ENCODE peak calls at places on chromosomes 16 and 17, in seven cellular contexts. N is K562, A is HCT116, K is A549, F is SK-N-SH, B is GM12878, H is H1. G is an unnamed sample.
A peak's percentile ranks its signal among the peaks of the same experiment; 100 is the strongest.

GRCh38 chr16:85651822-85652430 is 36.8 kb downstream of the GINS2 start:
- DNase-seq in N (peak; percentile 47), A (no peak), K (no peak), F (no peak), B (no peak), H (no peak), G (no peak)

GRCh38 chr16:23509763-23510153 is 536 bp downstream of the GGA2 start:
- DNase-seq in N (peak; percentile 65), A (no peak), K (no peak), F (no peak), B (no peak), H (no peak), G (no peak)

GRCh38 chr16:14682121-14682520 is 12.0 kb downstream of the PLA2G10 start:
- DNase-seq in N (no peak), A (no peak), K (no peak), F (no peak), B (no peak), H (no peak), G (no peak)

GRCh38 chr16:69171325-69172095 is 15.5 kb upstream of the SNTB2 start:
- DNase-seq in N (no peak), A (no peak), K (no peak), F (no peak), B (no peak), H (no peak), G (no peak)

GRCh38 chr16:65000654-65001053 is 121.2 kb downstream of the CDH11 start:
- DNase-seq in N (no peak), A (no peak), K (no peak), F (no peak), B (no peak), H (no peak), G (no peak)

GRCh38 chr17:62206550-62206949 is 141.5 kb upstream of the MED13 start:
- DNase-seq in N (no peak), A (no peak), K (no peak), F (peak; percentile 35), B (no peak), H (no peak), G (no peak)

GRCh38 chr16:53678756-53679334 is 24.8 kb downstream of the RPGRIP1L start:
- DNase-seq in N (no peak), A (no peak), K (no peak), F (no peak), B (no peak), H (no peak), G (no peak)

GRCh38 chr17:19757536-19758180 is 9.6 kb upstream of the ALDH3A1 start:
- DNase-seq in N (no peak), A (no peak), K (no peak), F (no peak), B (no peak), H (no peak), G (no peak)

GRCh38 chr17:41190328-41190727 is 641 bp downstream of the KRTAP9-1 start:
- DNase-seq in N (no peak), A (no peak), K (no peak), F (no peak), B (no peak), H (no peak), G (no peak)

GRCh38 chr16:81408409-81408950 is 36.1 kb upstream of the CMIP start:
- DNase-seq in N (no peak), A (no peak), K (no peak), F (no peak), B (no peak), H (no peak), G (no peak)

GRCh38 chr16:78925071-78925714 is 675.3 kb downstream of the MAF start:
- DNase-seq in N (peak; percentile 60), A (peak; percentile 31), K (peak; percentile 16), F (peak; percentile 30), B (no peak), H (peak; percentile 19), G (peak; percentile 24)
- TF ChIP-seq MAX in N (no peak), A (peak; percentile 25), K (no peak), F (no peak), B (no peak), H (no peak), G (no peak)

GRCh38 chr17:35429702-35430101 is 2.6 kb downstream of the SLFN12 start:
- DNase-seq in N (no peak), A (no peak), K (no peak), F (no peak), B (no peak), H (no peak), G (no peak)
- TF ChIP-seq RAD21 in N (no peak), A (no peak), K (no peak), F (no peak), B (no peak), H (no peak), G (no peak)

DNA sequence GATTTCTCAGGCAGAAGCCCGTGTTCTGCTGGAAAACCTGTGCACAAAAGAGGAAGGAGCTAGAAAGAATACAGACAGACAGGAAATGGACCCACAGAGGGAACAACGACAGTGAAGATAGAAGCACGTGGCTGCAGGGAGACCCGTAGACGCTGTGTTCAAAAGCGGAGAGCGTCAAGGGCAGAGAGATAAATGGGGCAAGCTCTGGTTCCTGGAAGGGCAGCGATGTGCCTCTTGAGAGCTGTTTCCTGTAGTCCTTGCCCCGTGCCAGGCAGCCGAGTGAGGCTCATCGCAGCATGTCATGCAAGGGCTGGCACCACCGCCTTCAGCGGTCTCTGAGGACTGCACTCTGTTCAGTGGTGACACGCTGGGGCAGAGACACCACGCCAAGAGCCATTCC is 43.6 kb upstream of the CACNG5 start:
- DNase-seq in N (no peak), A (no peak), K (no peak), F (no peak), B (no peak), H (no peak), G (no peak)
- TF ChIP-seq MAX in N (no peak), A (no peak), K (no peak), F (no peak), B (no peak), H (no peak), G (no peak)

GRCh38 chr17:11369570-11369969 is 128.6 kb downstream of the SHISA6 start:
- DNase-seq in N (no peak), A (no peak), K (no peak), F (no peak), B (no peak), H (no peak), G (no peak)

DNA sequence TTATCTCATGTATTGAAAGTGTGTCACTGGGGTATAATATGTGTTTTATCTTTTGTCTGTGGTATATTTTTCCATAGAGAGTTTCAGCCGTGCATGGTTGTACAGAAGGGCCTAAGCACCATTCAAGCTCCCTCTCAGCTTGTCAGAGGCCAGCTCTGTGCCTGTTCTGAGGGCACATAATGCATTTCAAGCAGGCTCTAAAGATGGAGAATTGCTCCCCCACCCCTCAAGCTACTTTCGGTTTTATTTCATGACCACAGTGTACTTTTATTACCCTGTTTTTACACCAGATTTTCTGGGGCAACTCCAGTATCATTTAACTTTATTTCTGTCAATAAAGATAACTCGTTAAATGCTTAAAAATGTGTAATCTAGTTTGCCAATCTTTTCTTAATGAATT is 131.7 kb downstream of the SHISA6 start:
- DNase-seq in N (no peak), A (no peak), K (no peak), F (no peak), B (no peak), H (no peak), G (no peak)
- TF ChIP-seq RAD21 in N (no peak), A (no peak), K (no peak), F (no peak), B (no peak), H (no peak), G (no peak)

GRCh38 chr17:31858647-31859486 is at the start of gene COPRS:
- DNase-seq in N (peak; percentile 89), A (peak; percentile 54), K (peak; percentile 81), F (peak; percentile 99), B (no peak), H (peak; percentile 25), G (peak; percentile 64)

GRCh38 chr17:31859487-31860008 is 504 bp upstream of the COPRS start:
- DNase-seq in N (no peak), A (no peak), K (no peak), F (peak; percentile 30), B (no peak), H (no peak), G (no peak)

GRCh38 chr17:31854672-31855071 is 4.4 kb downstream of the COPRS start:
- DNase-seq in N (no peak), A (no peak), K (no peak), F (no peak), B (no peak), H (no peak), G (no peak)

GRCh38 chr17:31856750-31857149 is 2.3 kb downstream of the COPRS start:
- DNase-seq in N (no peak), A (no peak), K (no peak), F (no peak), B (no peak), H (no peak), G (no peak)

DNA sequence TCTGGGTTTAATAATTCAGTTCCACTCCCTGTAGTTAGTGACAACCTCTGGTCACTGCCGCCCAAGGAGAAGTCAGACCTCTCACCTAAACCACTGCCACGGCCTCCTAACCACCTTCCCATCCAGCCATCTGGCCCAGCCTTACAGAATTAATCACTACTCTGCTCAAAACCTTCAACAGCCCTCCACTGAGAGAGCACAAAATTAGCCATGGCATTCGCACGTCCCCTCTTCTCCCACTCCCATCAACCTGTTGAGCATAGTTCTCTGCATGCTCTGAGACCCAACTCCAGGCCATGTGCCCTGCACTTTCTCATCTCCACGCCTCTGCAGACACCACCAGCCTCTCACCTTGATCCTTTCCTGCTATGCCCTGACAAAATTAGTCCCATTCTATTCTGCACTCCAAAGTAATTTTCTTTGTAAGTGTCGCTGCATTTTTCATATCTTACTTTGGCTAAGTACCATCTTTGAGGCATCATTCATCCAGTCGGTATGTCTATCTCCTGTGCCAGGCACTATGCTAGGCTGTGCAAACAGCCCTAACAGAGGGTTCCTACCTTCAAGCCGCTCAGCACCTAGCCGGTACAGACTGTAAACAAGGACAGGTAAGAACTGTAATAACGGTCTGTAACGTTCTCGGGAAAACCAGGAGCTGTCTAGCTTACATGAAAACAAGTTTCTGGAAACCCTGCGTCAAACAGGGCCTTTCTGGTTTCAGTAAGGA is 961 bp downstream of the COPRS start:
- DNase-seq in N (no peak), A (no peak), K (no peak), F (no peak), B (no peak), H (no peak), G (no peak)
- TF ChIP-seq MAX in N (no peak), A (no peak), K (peak; percentile 11), F (no peak), B (no peak), H (no peak), G (no peak)

GRCh38 chr16:88284626-88285513 is 97.9 kb upstream of the ZNF469 start:
- DNase-seq in N (no peak), A (no peak), K (no peak), F (no peak), B (no peak), H (no peak), G (no peak)
- TF ChIP-seq RAD21 in N (no peak), A (no peak), K (no peak), F (no peak), B (no peak), H (no peak), G (no peak)

DNA sequence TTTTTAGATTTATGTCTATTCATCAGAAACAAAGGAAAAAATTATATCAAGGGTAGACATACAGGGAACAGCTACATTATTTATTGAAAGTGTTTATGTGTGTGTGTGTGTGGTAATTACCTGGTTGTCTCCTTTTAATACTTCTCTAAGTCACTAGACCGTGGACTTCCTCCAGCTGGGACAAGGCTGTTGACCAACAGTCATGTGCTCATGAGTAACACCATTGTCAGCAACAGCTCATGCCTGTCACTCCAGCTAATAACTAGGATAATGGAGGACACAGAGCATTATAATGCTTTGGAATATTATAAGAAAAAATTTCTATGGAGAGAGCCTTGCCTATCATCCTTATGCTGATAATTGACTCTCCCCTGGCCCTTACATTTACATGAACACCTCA is 125.3 kb upstream of the SALL1 start:
- DNase-seq in N (no peak), A (no peak), K (no peak), F (no peak), B (no peak), H (no peak), G (no peak)
- TF ChIP-seq MAX in N (no peak), A (no peak), K (no peak), F (no peak), B (no peak), H (no peak), G (no peak)

G was measured in HepG2.